ENCODE peak calls at places on chromosomes 13 and 19, in five cellular contexts. V, O, F, K and P are unnamed samples.

GRCh38 chr13:101390461-101390860 is 25.8 kb downstream of the NALCN start:
- DNase-seq in V (peak), O (peak), F (no peak), K (no peak), P (no peak)

GRCh38 chr13:20492036-20492435 is 33.6 kb downstream of the CRYL1 start:
- DNase-seq in F (no peak), O (no peak), V (no peak), K (no peak), P (no peak)

GRCh38 chr19:29845576-29846176 is 33.9 kb downstream of the CCNE1 start:
- DNase-seq in O (no peak), F (no peak), K (peak), V (peak), P (peak)

GRCh38 chr13:58085819-58086218 is 454.3 kb downstream of the PCDH17 start:
- DNase-seq in F (no peak), K (no peak), O (no peak), V (no peak), P (no peak)

GRCh38 chr19:3162418-3163229 is 15.9 kb upstream of the S1PR4 start:
- DNase-seq in O (no peak), F (no peak), V (peak), K (no peak), P (peak)

GRCh38 chr13:90633849-90634248 is 713.6 kb upstream of the MIR17HG start:
- DNase-seq in F (no peak), K (no peak), V (no peak), O (no peak), P (no peak)

GRCh38 chr19:51161266-51161665 is 19.2 kb downstream of the SIGLEC7 start:
- DNase-seq in O (no peak), F (no peak), V (no peak), K (no peak), P (no peak)

GRCh38 chr19:35169226-35169995 is 14.9 kb downstream of the FXYD5 start:
- DNase-seq in K (no peak), F (no peak), O (no peak), V (no peak), P (no peak)

GRCh38 chr19:8466018-8466417 is 21.2 kb downstream of the HNRNPM start:
- DNase-seq in F (no peak), O (no peak), V (no peak), K (no peak), P (no peak)

GRCh38 chr13:113534236-113534860 is 43.8 kb upstream of the DCUN1D2 start:
- DNase-seq in V (no peak), F (no peak), K (no peak), O (no peak), P (no peak)

GRCh38 chr19:13029893-13030292 is 34.6 kb downstream of the NFIX start:
- DNase-seq in V (peak), K (no peak), O (no peak), F (peak), P (no peak)

GRCh38 chr13:52737900-52738299 is 1.7 kb downstream of the CNMD start:
- DNase-seq in O (no peak), V (no peak), K (no peak), F (no peak), P (no peak)

GRCh38 chr19:33402421-33403220 is 29.1 kb downstream of the CEBPG start:
- DNase-seq in F (peak), V (no peak), O (no peak), K (no peak), P (no peak)

GRCh38 chr19:6279620-6279930 is 200 bp downstream of the MLLT1 start:
- DNase-seq in F (no peak), O (no peak), K (no peak), V (no peak), P (no peak)